ENCODE peak calls at places on chromosomes 13 and 19, in four cellular contexts. F is WTC11, B is HepG2, G is K562. M is an unnamed sample.

GRCh38 chr13:74839656-74840055 is 642.3 kb downstream of the TBC1D4 start:
- DNase-seq in G (no peak), F (no peak), B (no peak), M (no peak)

GRCh38 chr13:20495087-20496023 is 30.3 kb downstream of the CRYL1 start:
- DNase-seq in F (peak), B (peak), G (peak), M (peak)

GRCh38 chr13:44142911-44143665 is 230.5 kb upstream of the SERP2 start:
- DNase-seq in B (no peak), F (no peak), G (peak), M (no peak)

GRCh38 chr19:3880471-3881271 is at the start of gene ATCAY:
- DNase-seq in G (no peak), F (peak), B (no peak), M (no peak)

GRCh38 chr13:46469064-46469463 is 82.0 kb upstream of the RUBCNL start:
- DNase-seq in B (no peak), G (no peak), F (no peak), M (no peak)

GRCh38 chr13:20960663-20961309 is 58.2 kb upstream of the XPO4 start:
- DNase-seq in F (no peak), B (peak), G (peak), M (no peak)

GRCh38 chr19:28019371-28019770 is 1193.6 kb downstream of the UQCRFS1 start:
- DNase-seq in B (no peak), G (no peak), F (no peak), M (no peak)

GRCh38 chr13:27952931-27953670 is 16.0 kb downstream of the CDX2 start:
- DNase-seq in F (peak), G (no peak), B (peak), M (no peak)

GRCh38 chr13:40478775-40479174 is 187.7 kb downstream of the FOXO1 start:
- DNase-seq in B (no peak), G (no peak), F (no peak), M (no peak)

GRCh38 chr13:29131881-29132668 is 311.9 kb downstream of the MTUS2 start:
- DNase-seq in F (no peak), G (no peak), B (no peak), M (no peak)

GRCh38 chr13:53150568-53150967 is 122.0 kb downstream of the OLFM4 start:
- DNase-seq in G (no peak), F (no peak), B (no peak), M (no peak)

GRCh38 chr13:83895994-83896580 is 13.8 kb upstream of the SLITRK1 start:
- DNase-seq in F (no peak), G (no peak), B (no peak), M (no peak)

GRCh38 chr13:70964124-70964523 is 855.9 kb upstream of the KLHL1 start:
- DNase-seq in F (no peak), G (no peak), B (peak), M (peak)

GRCh38 chr19:28176193-28176592 is 1036.8 kb downstream of the UQCRFS1 start:
- DNase-seq in F (no peak), G (no peak), B (no peak), M (no peak)

GRCh38 chr19:40465025-40465780 is at the start of gene BLVRB:
- DNase-seq in F (no peak), B (peak), G (no peak), M (no peak)

GRCh38 chr19:10670187-10670586 is 16.0 kb downstream of the ILF3 start:
- DNase-seq in B (no peak), F (no peak), G (no peak), M (no peak)

GRCh38 chr13:108957369-108958012 is 328.1 kb downstream of the MYO16 start:
- DNase-seq in G (no peak), F (no peak), B (no peak), M (no peak)

GRCh38 chr13:63501702-63502101 is 2086.1 kb upstream of the PCDH20 start:
- DNase-seq in G (no peak), F (no peak), B (no peak), M (no peak)

GRCh38 chr19:32201661-32202060 is 143.7 kb upstream of the ZNF507 start:
- DNase-seq in B (no peak), F (no peak), G (no peak), M (no peak)

GRCh38 chr13:73040968-73041580 is 17.7 kb upstream of the KLF5 start:
- DNase-seq in B (peak), F (no peak), G (peak), M (no peak)

GRCh38 chr19:37932985-37933953 is 26.3 kb downstream of the SIPA1L3 start:
- DNase-seq in B (peak), G (no peak), F (peak), M (no peak)

GRCh38 chr19:43574424-43575155 is 737 bp downstream of the XRCC1 start:
- DNase-seq in B (no peak), F (no peak), G (no peak), M (no peak)

GRCh38 chr13:42102961-42103688 is 54.7 kb downstream of the DGKH start:
- DNase-seq in F (no peak), G (no peak), B (no peak), M (no peak)
- TF ChIP-seq ELF4 in F (no peak), G (no peak), B (no peak), M (no peak)

GRCh38 chr19:6263306-6264076 is 16.3 kb downstream of the MLLT1 start:
- DNase-seq in G (no peak), F (no peak), B (no peak), M (no peak)
- TF ChIP-seq ELF4 in G (no peak), F (no peak), B (no peak), M (no peak)

GRCh38 chr19:13156968-13157882 is 7.0 kb downstream of the IER2 start:
- DNase-seq in F (no peak), G (no peak), B (no peak), M (no peak)

GRCh38 chr19:13154911-13155471 is 4.8 kb downstream of the IER2 start:
- DNase-seq in B (peak), G (peak), F (peak), M (no peak)

GRCh38 chr19:13153627-13154240 is 3.5 kb downstream of the IER2 start:
- DNase-seq in B (no peak), G (peak), F (peak), M (no peak)

GRCh38 chr19:13154241-13154778 is 4.1 kb downstream of the IER2 start:
- DNase-seq in G (peak), F (no peak), B (peak), M (no peak)

DNA sequence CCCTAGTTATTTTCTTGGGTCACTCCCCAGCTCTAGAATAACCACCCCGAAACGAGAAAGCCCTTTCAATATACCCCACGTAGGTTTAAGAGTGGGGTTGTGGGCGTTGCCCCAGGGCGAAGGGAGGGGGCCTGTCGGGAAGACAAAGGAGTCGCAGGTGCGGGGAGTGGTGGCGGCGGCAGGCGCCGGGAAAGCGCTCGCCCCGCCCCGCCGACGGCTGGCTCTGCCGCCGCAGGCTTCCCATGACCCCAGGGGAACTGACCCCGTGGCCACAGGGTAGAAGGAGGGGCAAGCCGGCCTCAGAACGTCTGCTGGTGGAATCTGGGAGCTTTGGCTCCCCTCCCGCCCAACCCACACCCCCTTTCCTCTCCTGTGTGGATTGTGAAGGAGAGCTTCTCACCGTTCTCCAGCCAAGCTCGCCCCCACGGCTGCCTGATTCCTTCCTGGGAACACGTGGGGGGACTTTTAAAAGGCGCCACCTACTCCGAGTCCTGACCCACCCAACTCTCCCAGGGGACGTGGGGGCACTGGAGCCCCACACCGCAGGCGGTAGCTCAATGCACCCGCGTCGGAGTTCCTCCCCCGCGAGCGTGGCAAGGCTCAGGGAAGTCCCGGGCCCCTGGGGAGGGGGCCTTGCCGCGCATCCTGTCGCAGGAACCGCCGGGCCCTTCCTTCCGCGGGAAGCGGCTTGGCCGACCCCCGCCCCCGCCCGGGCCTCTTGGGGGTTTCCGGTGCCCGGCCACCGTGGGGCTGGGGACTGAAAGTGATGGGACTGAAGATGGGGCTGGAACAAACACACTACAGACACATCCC is 5.5 kb downstream of the IER2 start:
- DNase-seq in G (peak), B (peak), F (peak), M (no peak)
- TF ChIP-seq ELF4 in G (no peak), B (no peak), F (peak), M (no peak)

GRCh38 chr19:53644061-53644816 is 12.4 kb downstream of the DPRX start:
- DNase-seq in B (no peak), F (peak), G (no peak), M (no peak)
- TF ChIP-seq ELF4 in B (no peak), F (no peak), G (no peak), M (no peak)

DNA sequence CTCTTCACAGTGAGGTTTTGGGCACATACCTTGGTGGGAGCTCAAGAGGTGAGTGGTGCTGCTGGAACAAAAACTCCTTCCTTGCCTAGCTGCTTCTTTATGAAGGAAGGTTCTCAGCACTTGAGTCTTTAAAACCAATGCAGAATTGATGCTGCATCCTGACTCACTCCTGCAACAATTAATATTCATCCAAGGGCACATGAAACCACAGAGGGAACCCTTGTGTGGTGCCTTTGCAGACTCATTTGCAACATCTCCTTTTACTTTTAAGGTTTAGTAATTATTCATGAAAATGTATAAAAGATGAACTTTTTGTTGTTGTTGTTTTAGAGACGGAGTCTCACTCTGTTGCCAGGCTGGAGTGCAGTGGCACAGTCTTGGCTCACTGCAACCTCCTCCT is 30.1 kb downstream of the OPA3 start:
- DNase-seq in G (no peak), F (no peak), B (no peak), M (peak)
- TF ChIP-seq ELF4 in G (no peak), F (no peak), B (no peak), M (no peak)

GRCh38 chr19:6678690-6679109 is 8.7 kb upstream of the TNFSF14 start:
- DNase-seq in F (no peak), G (no peak), B (no peak), M (no peak)
- TF ChIP-seq ELF4 in F (no peak), G (no peak), B (no peak), M (no peak)

M was measured in HEK293T.